ENCODE peak calls at places on chromosomes 13 and 19, in four cellular contexts. G is HL-60, U is K562, V is GM12878. H is an unnamed sample.
A peak's percentile ranks its signal among the peaks of the same experiment; 100 is the strongest.

GRCh38 chr13:94329754-94330551 is 149.5 kb downstream of the DCT start:
- DNase-seq in G (no peak), U (no peak), V (no peak), H (no peak)

GRCh38 chr13:21657538-21657937 is 13.3 kb upstream of the FGF9 start:
- DNase-seq in G (no peak), U (no peak), V (no peak), H (no peak)

GRCh38 chr19:41903161-41903953 is 20.4 kb downstream of the ARHGEF1 start:
- DNase-seq in G (no peak), U (no peak), V (no peak), H (no peak)

GRCh38 chr19:55247621-55248099 is 11.2 kb downstream of the PPP6R1 start:
- DNase-seq in G (peak; percentile 72), U (no peak), V (no peak), H (no peak)

GRCh38 chr19:13072206-13072898 is 30.3 kb downstream of the LYL1 start:
- DNase-seq in G (no peak), U (no peak), V (no peak), H (no peak)

GRCh38 chr19:54388001-54388802 is 23.5 kb upstream of the LAIR1 start:
- DNase-seq in G (peak; percentile 93), U (no peak), V (no peak), H (no peak)

GRCh38 chr13:39600766-39601165 is 2.2 kb downstream of the LHFPL6 start:
- DNase-seq in G (no peak), U (no peak), V (no peak), H (no peak)

GRCh38 chr19:18479964-18480723 is 41.7 kb downstream of the ELL start:
- DNase-seq in G (no peak), U (no peak), V (no peak), H (no peak)

GRCh38 chr19:45577111-45577905 is 7.3 kb downstream of the OPA3 start:
- DNase-seq in G (no peak), U (no peak), V (no peak), H (no peak)

GRCh38 chr13:45456196-45456972 is 8.4 kb upstream of the COG3 start:
- DNase-seq in G (no peak), U (no peak), V (no peak), H (no peak)

GRCh38 chr19:2790194-2790556 is 4.9 kb downstream of the THOP1 start:
- DNase-seq in G (no peak), U (no peak), V (no peak), H (no peak)

GRCh38 chr19:30518965-30519606 is 146.9 kb downstream of the ZNF536 start:
- DNase-seq in G (no peak), U (no peak), V (no peak), H (no peak)

GRCh38 chr19:355134-355533 is 10.5 kb upstream of the MIER2 start:
- DNase-seq in G (no peak), U (no peak), V (no peak), H (no peak)

GRCh38 chr19:47157455-47158321 is 27.1 kb downstream of the SAE1 start:
- DNase-seq in G (peak; percentile 68), U (peak; percentile 15), V (no peak), H (no peak)

GRCh38 chr13:25085125-25085742 is 10.7 kb upstream of the PABPC3 start:
- DNase-seq in G (peak; percentile 56), U (no peak), V (no peak), H (no peak)

GRCh38 chr19:48632692-48633147 is 4.5 kb downstream of the DBP start:
- DNase-seq in G (no peak), U (no peak), V (no peak), H (no peak)

GRCh38 chr13:30191491-30192100 is 115.8 kb downstream of the KATNAL1 start:
- DNase-seq in G (no peak), U (no peak), V (no peak), H (no peak)

GRCh38 chr13:32752997-32753606 is 166.8 kb downstream of the PDS5B start:
- DNase-seq in G (no peak), U (no peak), V (no peak), H (no peak)

GRCh38 chr19:53389591-53390377 is 5.2 kb upstream of the ZNF765 start:
- DNase-seq in G (no peak), U (peak; percentile 44), V (no peak), H (no peak)

GRCh38 chr13:112053744-112054615 is 13.0 kb upstream of the SOX1 start:
- DNase-seq in G (no peak), U (no peak), V (no peak), H (no peak)

GRCh38 chr19:49243726-49244125 is 81.3 kb downstream of the SLC6A16 start:
- DNase-seq in G (no peak), U (no peak), V (no peak), H (no peak)

DNA sequence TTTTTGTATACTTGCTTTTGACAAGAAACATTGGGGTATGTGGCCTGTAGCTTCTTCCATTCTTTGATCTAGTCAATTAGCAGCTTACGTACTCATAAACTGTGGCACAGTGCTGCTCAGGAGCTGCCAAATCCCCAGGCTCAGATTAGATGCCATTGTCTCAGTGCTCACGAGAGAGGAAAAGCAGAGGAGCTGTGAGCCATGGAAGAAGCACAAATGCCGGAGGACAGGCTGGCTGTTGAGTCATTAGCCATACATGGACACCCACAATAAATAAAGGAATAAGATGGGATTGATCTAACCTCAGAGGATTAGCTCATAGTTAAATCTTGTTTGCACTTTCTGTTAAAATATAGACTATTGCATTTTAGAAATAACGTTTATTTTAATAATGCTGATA is 121.7 kb downstream of the POSTN start:
- DNase-seq in G (no peak), U (no peak), V (no peak), H (no peak)
- TF ChIP-seq SPI1 in G (no peak), U (no peak), V (no peak), H (no peak)

GRCh38 chr13:110227416-110227815 is 79.5 kb downstream of the COL4A1 start:
- DNase-seq in G (no peak), U (no peak), V (no peak), H (no peak)

GRCh38 chr13:110227864-110228643 is 78.9 kb downstream of the COL4A1 start:
- DNase-seq in G (no peak), U (no peak), V (no peak), H (no peak)

GRCh38 chr13:110230661-110231347 is 76.2 kb downstream of the COL4A1 start:
- DNase-seq in G (no peak), U (no peak), V (no peak), H (no peak)

GRCh38 chr13:110229905-110230563 is 76.9 kb downstream of the COL4A1 start:
- DNase-seq in G (no peak), U (no peak), V (no peak), H (no peak)

GRCh38 chr13:110228936-110229904 is 77.7 kb downstream of the COL4A1 start:
- DNase-seq in G (no peak), U (no peak), V (no peak), H (no peak)
- TF ChIP-seq SPI1 in G (no peak), U (no peak), V (no peak), H (no peak)

DNA sequence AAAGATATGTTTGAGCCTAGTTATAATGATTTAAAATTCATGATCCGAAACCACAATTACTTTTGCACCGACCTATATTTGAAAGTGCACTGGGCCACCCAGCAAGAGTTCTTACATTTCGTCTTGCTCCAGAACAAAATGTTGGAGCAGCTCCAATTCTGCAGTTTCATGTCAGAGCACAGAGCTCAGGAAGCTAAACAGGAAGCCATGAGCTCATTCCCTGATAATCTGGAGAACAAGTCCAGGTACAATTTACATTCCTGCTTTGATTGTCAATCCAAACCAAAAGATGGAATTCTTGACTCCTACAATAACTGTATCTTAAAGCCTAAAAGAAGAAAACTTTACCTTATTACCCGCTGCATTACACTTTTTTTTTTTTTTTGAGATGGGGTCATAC is 131.8 kb downstream of the KCTD12 start:
- DNase-seq in G (no peak), U (no peak), V (no peak), H (no peak)
- TF ChIP-seq SPI1 in G (no peak), U (no peak), V (no peak), H (no peak)

GRCh38 chr13:26787961-26788360 is 27.4 kb upstream of the GPR12 start:
- DNase-seq in G (no peak), U (no peak), V (no peak), H (no peak)

GRCh38 chr13:26784704-26785639 is 24.4 kb upstream of the GPR12 start:
- DNase-seq in G (peak; percentile 73), U (no peak), V (no peak), H (no peak)

GRCh38 chr13:26786651-26787295 is 26.2 kb upstream of the GPR12 start:
- DNase-seq in G (no peak), U (no peak), V (no peak), H (no peak)

GRCh38 chr13:26785845-26786630 is 25.5 kb upstream of the GPR12 start:
- DNase-seq in G (peak; percentile 65), U (no peak), V (no peak), H (no peak)
- TF ChIP-seq SPI1 in G (peak; percentile 87), U (no peak), V (no peak), H (no peak)

DNA sequence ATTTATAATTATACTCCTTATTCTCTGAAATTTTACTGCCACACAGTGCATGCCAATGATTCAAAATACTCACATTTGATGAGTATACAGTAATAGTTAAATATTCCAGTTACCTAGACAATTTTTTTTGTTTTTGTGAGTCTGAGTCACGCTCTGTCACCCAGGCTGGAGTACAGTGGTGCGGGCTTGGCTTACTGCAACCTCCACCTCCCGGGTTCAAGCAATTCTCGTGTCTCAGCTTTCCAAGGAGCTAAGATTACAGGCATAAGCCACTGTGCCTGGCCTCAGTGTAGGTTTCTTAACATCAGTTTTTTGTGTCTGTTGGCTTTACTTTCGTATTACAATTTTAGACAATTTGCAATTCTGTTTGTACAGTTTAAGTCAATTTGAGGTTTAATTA is 87.1 kb downstream of the ZNF486 start:
- DNase-seq in G (no peak), U (no peak), V (no peak), H (no peak)
- TF ChIP-seq SPI1 in G (no peak), U (no peak), V (no peak), H (no peak)

GRCh38 chr19:5308471-5309437 is 31.9 kb downstream of the PTPRS start:
- DNase-seq in G (no peak), U (peak; percentile 62), V (no peak), H (no peak)
- TF ChIP-seq SPI1 in G (no peak), U (no peak), V (no peak), H (no peak)

DNA sequence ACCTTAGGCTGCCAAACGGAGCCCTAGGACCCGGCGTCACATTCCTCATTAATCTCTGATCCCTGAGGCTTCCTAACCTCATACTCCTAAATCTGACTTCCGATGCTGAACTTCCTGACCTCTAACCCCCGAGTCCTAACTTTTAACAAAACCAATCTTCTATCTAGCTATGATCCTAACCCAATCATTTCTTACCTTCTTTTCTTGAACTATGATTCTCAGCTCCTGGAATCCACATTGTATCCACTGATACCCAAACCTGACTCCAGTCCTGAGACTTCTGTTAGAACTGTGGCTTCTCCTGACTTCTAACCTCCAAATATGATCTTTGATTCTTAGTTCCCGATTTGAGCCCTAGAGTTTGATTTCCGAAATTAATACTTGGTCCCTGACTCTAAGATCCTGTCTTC is 456 bp downstream of the NFKBIB start:
- DNase-seq in G (no peak), U (no peak), V (no peak), H (no peak)
- TF ChIP-seq SPI1 in G (no peak), U (no peak), V (no peak), H (no peak)

GRCh38 chr13:36447501-36447900 is 15.2 kb downstream of the CCNA1 start:
- DNase-seq in G (no peak), U (no peak), V (no peak), H (no peak)
- TF ChIP-seq SPI1 in G (no peak), U (no peak), V (no peak), H (no peak)

H was measured in GM12891.